ENCODE peak calls at places on chromosomes 6 and 20, in five cellular contexts. D, N, F, V and C are unnamed samples.

GRCh38 chr6:125639621-125640020 is 109.8 kb upstream of the HEY2 start:
- DNase-seq in D (no peak), F (no peak), V (no peak), N (peak; percentile 4), C (no peak)

GRCh38 chr6:401239-401993 is 9.9 kb downstream of the IRF4 start:
- DNase-seq in F (no peak), N (no peak), V (no peak), D (no peak), C (no peak)

GRCh38 chr6:42403831-42404230 is 47.9 kb downstream of the TRERF1 start:
- DNase-seq in N (no peak), D (no peak), F (no peak), V (peak; percentile 15), C (no peak)

GRCh38 chr20:36929290-36929689 is 22.2 kb downstream of the SAMHD1 start:
- DNase-seq in V (peak; percentile 51), D (no peak), N (peak; percentile 65), F (no peak), C (no peak)

GRCh38 chr6:130525378-130525777 is 159.6 kb downstream of the TMEM200A start:
- DNase-seq in D (no peak), V (no peak), N (no peak), F (no peak), C (no peak)

GRCh38 chr6:154767419-154767818 is 34.2 kb downstream of the SCAF8 start:
- DNase-seq in D (no peak), F (no peak), V (no peak), N (no peak), C (no peak)

GRCh38 chr20:3681931-3682820 is at the start of gene ADAM33:
- DNase-seq in V (peak; percentile 62), N (no peak), F (no peak), D (no peak), C (peak; percentile 69)

GRCh38 chr20:4946585-4947378 is 54.5 kb downstream of the SLC23A2 start:
- DNase-seq in V (peak; percentile 27), F (no peak), N (peak; percentile 54), D (no peak), C (no peak)

GRCh38 chr20:24981750-24982149 is 10.8 kb downstream of the APMAP start:
- DNase-seq in V (no peak), F (no peak), N (no peak), D (no peak), C (peak; percentile 89)

GRCh38 chr6:38482466-38482865 is 157.3 kb downstream of the BTBD9 start:
- DNase-seq in D (no peak), F (no peak), V (peak; percentile 21), N (no peak), C (no peak)

GRCh38 chr6:156953478-156954146 is 176.4 kb downstream of the ARID1B start:
- DNase-seq in D (peak; percentile 31), F (peak; percentile 79), V (peak; percentile 99), N (peak; percentile 99), C (no peak)

GRCh38 chr6:132130530-132131298 is 179.5 kb upstream of the CCN2 start:
- DNase-seq in N (peak; percentile 75), F (no peak), D (peak; percentile 44), V (peak; percentile 92), C (peak; percentile 87)

GRCh38 chr20:59603176-59603575 is 1.2 kb upstream of the PHACTR3 start:
- DNase-seq in V (no peak), N (no peak), F (no peak), D (no peak), C (no peak)

GRCh38 chr6:3353504-3353903 is 94.8 kb downstream of the PSMG4 start:
- DNase-seq in N (no peak), V (no peak), D (no peak), F (no peak), C (no peak)

GRCh38 chr6:169880516-169880915 is 129.1 kb downstream of the ERMARD start:
- DNase-seq in V (no peak), N (no peak), D (no peak), F (no peak), C (no peak)

GRCh38 chr20:58748628-58749027 is 56.0 kb downstream of the NPEPL1 start:
- DNase-seq in V (no peak), F (no peak), D (no peak), N (no peak), C (no peak)

GRCh38 chr6:109009761-109010612 is 84.7 kb downstream of the SESN1 start:
- DNase-seq in F (no peak), V (no peak), D (no peak), N (no peak), C (no peak)

GRCh38 chr6:159828074-159828473 is 28.0 kb downstream of the PNLDC1 start:
- DNase-seq in F (no peak), D (no peak), N (no peak), V (peak; percentile 29), C (no peak)

GRCh38 chr20:31859266-31859997 is 10.9 kb downstream of the DUSP15 start:
- DNase-seq in N (no peak), V (no peak), D (no peak), F (no peak), C (peak; percentile 24)

GRCh38 chr6:33955566-33955965 is 151.8 kb upstream of the MLN start:
- DNase-seq in N (no peak), V (no peak), F (no peak), D (no peak), C (no peak)

GRCh38 chr20:23782366-23782983 is 31.7 kb upstream of the CST1 start:
- DNase-seq in V (peak; percentile 15), N (peak; percentile 48), D (peak; percentile 54), F (no peak), C (no peak)

GRCh38 chr6:83258517-83258916 is 65.4 kb downstream of the RWDD2A start:
- DNase-seq in V (no peak), D (no peak), N (no peak), F (no peak), C (no peak)

GRCh38 chr6:10463491-10464481 is 48.9 kb upstream of the TFAP2A start:
- DNase-seq in D (no peak), N (no peak), F (no peak), V (no peak), C (no peak)

GRCh38 chr6:43747734-43748133 is 22.3 kb upstream of the VEGFA start:
- DNase-seq in N (no peak), F (no peak), V (no peak), D (no peak), C (peak; percentile 30)

GRCh38 chr20:35892871-35893270 is 61.4 kb downstream of the SCAND1 start:
- DNase-seq in V (no peak), F (no peak), D (no peak), N (no peak), C (no peak)

GRCh38 chr6:116046739-116047138 is 14.0 kb downstream of the FRK start:
- DNase-seq in V (no peak), D (no peak), F (no peak), N (no peak), C (no peak)

GRCh38 chr6:14520029-14520428 is 402.5 kb downstream of the CD83 start:
- DNase-seq in V (no peak), F (no peak), N (peak; percentile 14), D (no peak), C (no peak)

GRCh38 chr6:79713701-79714322 is 82.7 kb downstream of the SH3BGRL2 start:
- DNase-seq in V (peak; percentile 23), F (no peak), D (peak; percentile 56), N (peak; percentile 66), C (no peak)

GRCh38 chr6:5457983-5458683 is 196.8 kb downstream of the FARS2 start:
- DNase-seq in N (no peak), D (no peak), V (no peak), F (no peak), C (peak; percentile 48)

GRCh38 chr20:44392776-44393607 is 37.5 kb downstream of the HNF4A start:
- DNase-seq in V (no peak), D (no peak), F (no peak), N (no peak), C (no peak)

GRCh38 chr20:25076731-25077609 is 5.0 kb downstream of the VSX1 start:
- DNase-seq in V (peak; percentile 36), D (peak; percentile 70), N (peak; percentile 32), F (peak; percentile 31), C (no peak)

GRCh38 chr6:98845201-98846020 is 11.0 kb downstream of the POU3F2 start:
- DNase-seq in D (peak; percentile 75), N (peak; percentile 87), F (no peak), V (peak; percentile 79), C (peak; percentile 89)

GRCh38 chr20:4112490-4113420 is 97.4 kb upstream of the RNF24 start:
- DNase-seq in F (no peak), V (peak; percentile 55), N (peak; percentile 73), D (no peak), C (no peak)

GRCh38 chr20:1377341-1377871 is 15.4 kb downstream of the FKBP1A start:
- DNase-seq in N (no peak), F (no peak), D (no peak), V (no peak), C (no peak)

DNA sequence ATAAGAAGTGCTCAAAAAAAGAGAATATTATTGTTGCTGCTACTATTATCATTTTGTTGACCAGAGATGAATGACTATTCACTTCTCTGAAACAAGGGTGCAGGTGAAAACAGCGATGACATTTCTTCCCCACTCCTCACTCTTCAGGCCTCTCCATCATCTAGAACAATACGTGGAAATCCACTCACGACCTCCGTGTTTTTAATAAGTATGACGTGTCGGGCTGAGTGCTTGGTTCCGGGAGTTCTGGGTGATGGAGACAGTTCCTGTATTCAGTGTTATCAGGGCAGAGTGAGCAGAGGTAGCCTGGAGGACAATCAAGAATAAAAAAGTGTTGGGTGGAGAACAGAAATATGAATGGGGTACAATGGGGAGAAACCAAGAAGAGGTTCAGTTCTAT is 130.0 kb upstream of the ZNF217 start:
- DNase-seq in V (no peak), D (no peak), F (no peak), N (no peak), C (no peak)
- H3K4me3 ChIP-seq in V (no peak overlapping the region), D (no peak overlapping the region), F (no peak overlapping the region), N (no peak overlapping the region), C (no peak overlapping the region)

DNA sequence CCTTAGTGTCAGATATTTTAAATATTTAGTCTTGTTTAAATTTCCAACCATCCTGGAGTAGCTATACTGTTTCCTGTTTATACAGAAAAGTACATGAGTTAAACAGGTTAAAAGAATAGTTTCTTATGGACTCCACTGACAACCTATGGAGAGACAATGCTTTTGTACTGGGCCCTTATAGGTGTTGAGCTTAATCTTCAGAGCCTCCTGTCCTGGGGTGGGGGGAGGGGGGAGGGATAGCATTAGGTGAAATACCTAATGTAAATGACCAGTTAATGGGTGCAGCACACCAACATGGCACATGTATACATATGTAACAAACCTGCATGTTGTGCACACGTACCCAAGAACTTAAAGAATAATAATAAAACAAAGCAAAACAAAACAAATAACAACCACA is 322.9 kb downstream of the GRIK2 start:
- DNase-seq in F (no peak), D (no peak), V (no peak), N (no peak), C (no peak)
- H3K4me3 ChIP-seq in F (no peak overlapping the region), D (no peak overlapping the region), V (no peak overlapping the region), N (no peak overlapping the region), C (no peak overlapping the region)

DNA sequence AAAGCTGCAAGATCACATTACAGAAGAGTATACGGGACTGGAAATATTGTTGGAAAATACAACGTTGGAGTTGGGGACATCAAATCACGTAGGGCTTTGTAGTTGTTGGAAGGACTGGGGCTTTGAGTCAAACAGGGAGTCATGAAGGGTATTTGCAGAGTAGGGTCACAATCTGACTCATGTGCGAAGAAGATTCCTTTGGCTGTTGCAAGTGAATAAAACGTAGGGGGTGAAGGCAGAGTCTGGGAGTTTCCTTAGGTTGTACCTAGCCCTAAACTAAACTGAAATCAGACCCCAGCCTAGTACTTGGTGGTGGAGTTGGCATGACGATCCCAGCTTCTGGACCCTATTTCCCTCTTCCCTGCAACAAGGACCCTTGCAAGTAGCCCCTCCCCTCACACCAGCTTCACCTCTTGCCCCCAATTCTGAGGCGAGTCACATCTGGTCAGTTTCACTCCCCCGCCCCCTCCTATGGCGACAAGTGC is 32.2 kb downstream of the SNX5 start:
- DNase-seq in V (peak; percentile 45), F (no peak), N (no peak), D (peak; percentile 42), C (no peak)
- H3K4me3 ChIP-seq in V (no peak overlapping the region), F (no peak overlapping the region), N (no peak overlapping the region), D (no peak overlapping the region), C (no peak overlapping the region)

GRCh38 chr6:148343028-148343374 is 363 bp downstream of the SASH1 start:
- DNase-seq in V (no peak), N (no peak), D (no peak), F (no peak), C (peak; percentile 81)
- H3K4me3 ChIP-seq in V (peak overlapping the region; percentile 83), N (peak overlapping the region; percentile 79), D (no peak overlapping the region), F (peak overlapping the region; percentile 82), C (peak overlapping the region; percentile 99)